ENCODE peak calls at places on chromosome 18, in nine cellular contexts. One of them, this sample, is unnamed.

GRCh38 chr18:32378705-32379104 is 92.0 kb downstream of the GAREM1 start:
- DNase-seq in astrocyte of the spinal cord: peak; percentile 38
- DNase-seq in skeletal muscle cell: peak; percentile 45
- DNase-seq in fibroblast of pulmonary artery: peak; percentile 80
- DNase-seq in AG04449: no peak
- DNase-seq in stomach: peak; percentile 75
- DNase-seq in hepatocyte: peak; percentile 61
- DNase-seq in SJSA1: no peak
- DNase-seq in MM.1S: no peak
- DNase-seq in this sample: peak; percentile 70

GRCh38 chr18:74596959-74597661 is 560 bp upstream of the ZNF407 start:
- DNase-seq in astrocyte of the spinal cord: peak; percentile 80
- DNase-seq in skeletal muscle cell: peak; percentile 31
- DNase-seq in fibroblast of pulmonary artery: peak; percentile 71
- DNase-seq in AG04449: no peak
- DNase-seq in stomach: peak; percentile 68
- DNase-seq in hepatocyte: peak; percentile 84
- DNase-seq in SJSA1: peak; percentile 77
- DNase-seq in MM.1S: peak; percentile 72
- DNase-seq in this sample: no peak

GRCh38 chr18:3177902-3178687 is 41.7 kb downstream of the MYOM1 start:
- DNase-seq in astrocyte of the spinal cord: no peak
- DNase-seq in skeletal muscle cell: no peak
- DNase-seq in fibroblast of pulmonary artery: peak; percentile 21
- DNase-seq in AG04449: no peak
- DNase-seq in stomach: peak; percentile 57
- DNase-seq in hepatocyte: no peak
- DNase-seq in SJSA1: no peak
- DNase-seq in MM.1S: peak; percentile 65
- DNase-seq in this sample: peak; percentile 22

GRCh38 chr18:54020971-54021370 is 203.5 kb downstream of the MBD2 start:
- DNase-seq in astrocyte of the spinal cord: no peak
- DNase-seq in skeletal muscle cell: no peak
- DNase-seq in fibroblast of pulmonary artery: no peak
- DNase-seq in AG04449: no peak
- DNase-seq in stomach: no peak
- DNase-seq in hepatocyte: no peak
- DNase-seq in SJSA1: no peak
- DNase-seq in MM.1S: no peak
- DNase-seq in this sample: no peak

GRCh38 chr18:13276530-13277520 is 58.3 kb downstream of the LDLRAD4 start:
- DNase-seq in astrocyte of the spinal cord: no peak
- DNase-seq in skeletal muscle cell: no peak
- DNase-seq in fibroblast of pulmonary artery: no peak
- DNase-seq in AG04449: no peak
- DNase-seq in stomach: no peak
- DNase-seq in hepatocyte: no peak
- DNase-seq in SJSA1: no peak
- DNase-seq in MM.1S: no peak
- DNase-seq in this sample: no peak

GRCh38 chr18:3441290-3441689 is 8.7 kb upstream of the TGIF1 start:
- DNase-seq in astrocyte of the spinal cord: peak; percentile 32
- DNase-seq in skeletal muscle cell: no peak
- DNase-seq in fibroblast of pulmonary artery: peak; percentile 51
- DNase-seq in AG04449: no peak
- DNase-seq in stomach: no peak
- DNase-seq in hepatocyte: peak; percentile 35
- DNase-seq in SJSA1: no peak
- DNase-seq in MM.1S: no peak
- DNase-seq in this sample: peak; percentile 55

GRCh38 chr18:78693429-78693828 is 286.2 kb upstream of the SALL3 start:
- DNase-seq in astrocyte of the spinal cord: no peak
- DNase-seq in skeletal muscle cell: no peak
- DNase-seq in fibroblast of pulmonary artery: no peak
- DNase-seq in AG04449: no peak
- DNase-seq in stomach: peak; percentile 14
- DNase-seq in hepatocyte: no peak
- DNase-seq in SJSA1: no peak
- DNase-seq in MM.1S: no peak
- DNase-seq in this sample: no peak

GRCh38 chr18:73948497-73948896 is 199.1 kb downstream of the FBXO15 start:
- DNase-seq in astrocyte of the spinal cord: peak; percentile 67
- DNase-seq in skeletal muscle cell: no peak
- DNase-seq in fibroblast of pulmonary artery: peak; percentile 42
- DNase-seq in AG04449: no peak
- DNase-seq in stomach: no peak
- DNase-seq in hepatocyte: no peak
- DNase-seq in SJSA1: no peak
- DNase-seq in MM.1S: no peak
- DNase-seq in this sample: no peak

GRCh38 chr18:55324166-55324565 is 263.8 kb downstream of the TCF4 start:
- DNase-seq in astrocyte of the spinal cord: no peak
- DNase-seq in skeletal muscle cell: no peak
- DNase-seq in fibroblast of pulmonary artery: no peak
- DNase-seq in AG04449: no peak
- DNase-seq in stomach: no peak
- DNase-seq in hepatocyte: no peak
- DNase-seq in SJSA1: no peak
- DNase-seq in MM.1S: no peak
- DNase-seq in this sample: no peak

GRCh38 chr18:55321268-55322175 is 266.5 kb downstream of the TCF4 start:
- DNase-seq in astrocyte of the spinal cord: peak; percentile 95
- DNase-seq in skeletal muscle cell: peak; percentile 82
- DNase-seq in fibroblast of pulmonary artery: peak; percentile 95
- DNase-seq in AG04449: no peak
- DNase-seq in stomach: peak; percentile 73
- DNase-seq in hepatocyte: peak; percentile 91
- DNase-seq in SJSA1: peak; percentile 88
- DNase-seq in MM.1S: peak; percentile 94
- DNase-seq in this sample: peak; percentile 54

GRCh38 chr18:55320399-55321255 is 267.4 kb downstream of the TCF4 start:
- DNase-seq in astrocyte of the spinal cord: peak; percentile 53
- DNase-seq in skeletal muscle cell: no peak
- DNase-seq in fibroblast of pulmonary artery: no peak
- DNase-seq in AG04449: no peak
- DNase-seq in stomach: no peak
- DNase-seq in hepatocyte: no peak
- DNase-seq in SJSA1: no peak
- DNase-seq in MM.1S: peak; percentile 54
- DNase-seq in this sample: no peak

GRCh38 chr18:55322176-55322735 is 265.7 kb downstream of the TCF4 start:
- DNase-seq in astrocyte of the spinal cord: peak; percentile 96
- DNase-seq in skeletal muscle cell: peak; percentile 91
- DNase-seq in fibroblast of pulmonary artery: peak; percentile 97
- DNase-seq in AG04449: peak; percentile 71
- DNase-seq in stomach: peak; percentile 49
- DNase-seq in hepatocyte: peak; percentile 85
- DNase-seq in SJSA1: peak; percentile 85
- DNase-seq in MM.1S: peak; percentile 93
- DNase-seq in this sample: peak; percentile 50

DNA sequence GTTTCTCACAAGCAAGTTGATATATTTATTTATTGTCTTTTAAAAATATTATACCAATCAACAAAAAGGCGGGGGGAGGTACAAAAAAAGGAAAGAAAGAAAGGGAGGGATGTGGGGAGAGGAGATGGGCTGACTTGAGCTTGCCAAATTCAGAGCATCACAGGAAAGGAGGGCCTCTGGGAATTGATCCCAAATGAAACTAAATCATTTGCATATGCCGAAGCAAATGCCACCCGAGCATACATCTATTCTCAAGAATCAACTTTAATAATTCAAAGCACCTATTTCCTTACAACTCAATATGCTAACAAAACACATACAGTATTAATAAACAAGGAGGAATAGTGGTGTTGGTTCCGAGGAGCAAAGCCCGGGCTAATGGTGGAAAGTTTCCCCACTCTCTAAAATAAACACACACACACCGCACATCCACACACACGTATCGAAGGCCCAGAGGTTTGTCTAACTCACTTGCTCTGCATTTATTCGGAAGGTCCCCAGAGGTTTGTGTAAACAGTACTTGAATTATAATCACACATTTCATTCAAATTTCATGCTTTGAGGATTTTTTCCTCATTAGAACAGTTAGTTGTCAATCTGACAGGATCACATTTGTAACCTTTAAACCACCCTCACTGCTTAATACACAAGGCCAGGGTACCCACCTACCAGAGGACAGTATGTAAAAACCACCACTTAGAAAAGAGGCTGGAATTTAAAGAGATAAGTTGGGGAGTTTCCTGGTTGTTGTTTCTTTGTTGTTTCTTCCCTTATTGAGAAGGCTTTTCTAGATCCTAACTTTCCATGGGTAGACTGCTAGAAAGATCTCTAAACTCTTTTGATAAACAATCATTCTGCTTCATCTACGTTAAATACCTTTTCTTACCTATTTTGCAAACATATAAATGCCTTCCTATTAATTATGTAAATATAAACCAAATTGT is 264.7 kb downstream of the TCF4 start:
- DNase-seq in astrocyte of the spinal cord: peak; percentile 47
- DNase-seq in skeletal muscle cell: no peak
- DNase-seq in fibroblast of pulmonary artery: peak; percentile 53
- DNase-seq in AG04449: no peak
- DNase-seq in stomach: no peak
- DNase-seq in hepatocyte: no peak
- DNase-seq in SJSA1: no peak
- DNase-seq in MM.1S: peak; percentile 24
- DNase-seq in this sample: no peak
- H3K4me3 ChIP-seq in astrocyte of the spinal cord: peak overlapping the region; percentile 13
- H3K4me3 ChIP-seq in skeletal muscle cell: peak overlapping the region; percentile 60
- H3K4me3 ChIP-seq in fibroblast of pulmonary artery: peak overlapping the region; percentile 68
- H3K4me3 ChIP-seq in AG04449: peak overlapping the region; percentile 33
- H3K4me3 ChIP-seq in stomach: peak overlapping the region; percentile 52
- H3K4me3 ChIP-seq in hepatocyte: peak overlapping the region; percentile 46
- H3K4me3 ChIP-seq in SJSA1: peak overlapping the region; percentile 41
- H3K4me3 ChIP-seq in MM.1S: peak overlapping the region; percentile 71
- H3K4me3 ChIP-seq in this sample: no peak overlapping the region

DNA sequence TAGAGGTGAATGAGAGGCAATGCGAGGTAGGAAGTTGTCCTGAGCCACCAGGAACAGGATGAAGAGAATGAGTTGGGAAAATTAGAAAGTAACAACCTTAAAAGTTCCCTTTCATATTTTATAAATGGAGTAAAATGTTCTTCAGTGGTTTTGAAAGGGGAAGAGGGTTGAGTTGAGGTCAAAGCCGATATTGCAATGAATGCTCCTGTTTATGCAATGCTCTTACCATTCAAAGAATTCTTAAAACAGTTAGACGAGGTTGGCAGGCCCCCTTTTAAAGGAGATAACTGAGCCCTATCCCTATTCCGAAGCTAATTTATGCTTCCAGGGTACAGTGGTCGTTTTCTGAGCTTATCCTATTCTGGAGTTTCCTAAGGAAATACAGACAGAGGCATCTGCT is 2110.3 kb upstream of the CELF4 start:
- DNase-seq in astrocyte of the spinal cord: no peak
- DNase-seq in skeletal muscle cell: no peak
- DNase-seq in fibroblast of pulmonary artery: peak; percentile 47
- DNase-seq in AG04449: no peak
- DNase-seq in stomach: no peak
- DNase-seq in hepatocyte: no peak
- DNase-seq in SJSA1: no peak
- DNase-seq in MM.1S: no peak
- DNase-seq in this sample: no peak
- H3K4me3 ChIP-seq in astrocyte of the spinal cord: no peak overlapping the region
- H3K4me3 ChIP-seq in skeletal muscle cell: no peak overlapping the region
- H3K4me3 ChIP-seq in fibroblast of pulmonary artery: no peak overlapping the region
- H3K4me3 ChIP-seq in AG04449: no peak overlapping the region
- H3K4me3 ChIP-seq in stomach: no peak overlapping the region
- H3K4me3 ChIP-seq in hepatocyte: no peak overlapping the region
- H3K4me3 ChIP-seq in SJSA1: no peak overlapping the region
- H3K4me3 ChIP-seq in MM.1S: no peak overlapping the region
- H3K4me3 ChIP-seq in this sample: no peak overlapping the region

GRCh38 chr18:58218111-58218510 is 174.1 kb downstream of the NEDD4L start:
- DNase-seq in astrocyte of the spinal cord: no peak
- DNase-seq in skeletal muscle cell: no peak
- DNase-seq in fibroblast of pulmonary artery: peak; percentile 50
- DNase-seq in AG04449: no peak
- DNase-seq in stomach: no peak
- DNase-seq in hepatocyte: no peak
- DNase-seq in SJSA1: no peak
- DNase-seq in MM.1S: no peak
- DNase-seq in this sample: no peak

GRCh38 chr18:58213931-58214431 is 170.0 kb downstream of the NEDD4L start:
- DNase-seq in astrocyte of the spinal cord: peak; percentile 51
- DNase-seq in skeletal muscle cell: no peak
- DNase-seq in fibroblast of pulmonary artery: no peak
- DNase-seq in AG04449: no peak
- DNase-seq in stomach: no peak
- DNase-seq in hepatocyte: no peak
- DNase-seq in SJSA1: peak; percentile 65
- DNase-seq in MM.1S: no peak
- DNase-seq in this sample: no peak

GRCh38 chr18:58213445-58213844 is 169.4 kb downstream of the NEDD4L start:
- DNase-seq in astrocyte of the spinal cord: peak; percentile 88
- DNase-seq in skeletal muscle cell: peak; percentile 71
- DNase-seq in fibroblast of pulmonary artery: peak; percentile 61
- DNase-seq in AG04449: peak; percentile 86
- DNase-seq in stomach: no peak
- DNase-seq in hepatocyte: no peak
- DNase-seq in SJSA1: peak; percentile 79
- DNase-seq in MM.1S: no peak
- DNase-seq in this sample: no peak

GRCh38 chr18:58215005-58215404 is 171.0 kb downstream of the NEDD4L start:
- DNase-seq in astrocyte of the spinal cord: no peak
- DNase-seq in skeletal muscle cell: no peak
- DNase-seq in fibroblast of pulmonary artery: no peak
- DNase-seq in AG04449: no peak
- DNase-seq in stomach: no peak
- DNase-seq in hepatocyte: no peak
- DNase-seq in SJSA1: no peak
- DNase-seq in MM.1S: no peak
- DNase-seq in this sample: peak; percentile 74

DNA sequence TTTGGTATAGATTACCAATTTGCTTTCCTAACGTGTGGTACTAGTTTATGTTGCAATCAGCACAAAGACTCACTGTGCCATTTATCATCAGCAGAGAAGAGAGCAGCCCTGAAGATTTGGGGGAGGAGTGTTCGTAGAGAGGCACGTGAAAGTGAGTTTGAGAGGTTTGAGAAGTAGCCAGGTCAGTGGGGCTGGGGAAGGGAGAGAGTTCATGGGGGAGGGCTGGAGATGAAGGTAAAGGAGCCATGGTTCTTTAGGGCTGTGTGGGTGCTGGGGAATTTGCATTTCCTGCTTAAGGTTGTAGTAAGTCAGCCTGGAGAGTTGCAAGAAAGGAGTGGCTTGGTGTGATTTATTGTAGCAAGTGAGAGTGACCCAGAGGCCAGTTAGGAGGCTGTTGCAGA is 172.0 kb downstream of the NEDD4L start:
- DNase-seq in astrocyte of the spinal cord: no peak
- DNase-seq in skeletal muscle cell: no peak
- DNase-seq in fibroblast of pulmonary artery: no peak
- DNase-seq in AG04449: no peak
- DNase-seq in stomach: no peak
- DNase-seq in hepatocyte: peak; percentile 47
- DNase-seq in SJSA1: no peak
- DNase-seq in MM.1S: no peak
- DNase-seq in this sample: peak; percentile 62
- H3K4me3 ChIP-seq in astrocyte of the spinal cord: no peak overlapping the region
- H3K4me3 ChIP-seq in skeletal muscle cell: no peak overlapping the region
- H3K4me3 ChIP-seq in fibroblast of pulmonary artery: no peak overlapping the region
- H3K4me3 ChIP-seq in AG04449: no peak overlapping the region
- H3K4me3 ChIP-seq in stomach: no peak overlapping the region
- H3K4me3 ChIP-seq in hepatocyte: no peak overlapping the region
- H3K4me3 ChIP-seq in SJSA1: no peak overlapping the region
- H3K4me3 ChIP-seq in MM.1S: no peak overlapping the region
- H3K4me3 ChIP-seq in this sample: no peak overlapping the region

GRCh38 chr18:62326646-62327348 is 1.7 kb downstream of the TNFRSF11A start:
- DNase-seq in astrocyte of the spinal cord: no peak
- DNase-seq in skeletal muscle cell: no peak
- DNase-seq in fibroblast of pulmonary artery: no peak
- DNase-seq in AG04449: no peak
- DNase-seq in stomach: no peak
- DNase-seq in hepatocyte: no peak
- DNase-seq in SJSA1: no peak
- DNase-seq in MM.1S: no peak
- DNase-seq in this sample: no peak

GRCh38 chr18:62325806-62326645 is 916 bp downstream of the TNFRSF11A start:
- DNase-seq in astrocyte of the spinal cord: no peak
- DNase-seq in skeletal muscle cell: no peak
- DNase-seq in fibroblast of pulmonary artery: peak; percentile 16
- DNase-seq in AG04449: no peak
- DNase-seq in stomach: no peak
- DNase-seq in hepatocyte: no peak
- DNase-seq in SJSA1: no peak
- DNase-seq in MM.1S: peak; percentile 27
- DNase-seq in this sample: peak; percentile 37

GRCh38 chr18:62323483-62324354 is 1.4 kb upstream of the TNFRSF11A start:
- DNase-seq in astrocyte of the spinal cord: no peak
- DNase-seq in skeletal muscle cell: no peak
- DNase-seq in fibroblast of pulmonary artery: no peak
- DNase-seq in AG04449: no peak
- DNase-seq in stomach: no peak
- DNase-seq in hepatocyte: no peak
- DNase-seq in SJSA1: no peak
- DNase-seq in MM.1S: no peak
- DNase-seq in this sample: no peak

GRCh38 chr18:62324917-62325805 is at the start of gene TNFRSF11A:
- DNase-seq in astrocyte of the spinal cord: no peak
- DNase-seq in skeletal muscle cell: no peak
- DNase-seq in fibroblast of pulmonary artery: no peak
- DNase-seq in AG04449: no peak
- DNase-seq in stomach: peak; percentile 77
- DNase-seq in hepatocyte: peak; percentile 83
- DNase-seq in SJSA1: no peak
- DNase-seq in MM.1S: peak; percentile 52
- DNase-seq in this sample: peak; percentile 74

DNA sequence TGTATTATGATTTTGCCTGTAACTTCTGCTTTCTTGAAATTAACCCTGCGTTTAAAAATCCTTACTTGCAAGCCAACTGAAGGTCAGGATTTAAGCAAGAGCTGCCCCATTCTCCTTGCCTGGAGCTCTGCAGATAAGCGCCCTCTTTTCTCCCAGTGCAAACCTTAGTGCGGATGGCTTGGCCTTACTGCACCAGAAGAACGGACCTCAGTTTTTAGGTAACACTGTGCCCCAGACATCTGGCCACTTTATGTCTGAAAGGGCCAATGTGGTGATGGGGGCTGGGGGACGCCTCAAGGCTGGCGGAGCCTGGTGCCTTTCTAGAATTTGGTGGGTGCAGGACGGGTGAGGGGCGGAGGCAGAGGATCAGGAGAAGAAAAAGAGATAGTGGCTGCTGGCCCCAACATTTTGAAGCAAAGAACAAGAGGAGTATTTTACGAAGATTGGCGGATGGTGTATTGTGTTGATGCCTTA is 718 bp upstream of the TNFRSF11A start:
- DNase-seq in astrocyte of the spinal cord: no peak
- DNase-seq in skeletal muscle cell: no peak
- DNase-seq in fibroblast of pulmonary artery: no peak
- DNase-seq in AG04449: no peak
- DNase-seq in stomach: no peak
- DNase-seq in hepatocyte: no peak
- DNase-seq in SJSA1: no peak
- DNase-seq in MM.1S: no peak
- DNase-seq in this sample: no peak
- H3K4me3 ChIP-seq in astrocyte of the spinal cord: no peak overlapping the region
- H3K4me3 ChIP-seq in skeletal muscle cell: no peak overlapping the region
- H3K4me3 ChIP-seq in fibroblast of pulmonary artery: no peak overlapping the region
- H3K4me3 ChIP-seq in AG04449: no peak overlapping the region
- H3K4me3 ChIP-seq in stomach: peak overlapping the region; percentile 65
- H3K4me3 ChIP-seq in hepatocyte: no peak overlapping the region
- H3K4me3 ChIP-seq in SJSA1: no peak overlapping the region
- H3K4me3 ChIP-seq in MM.1S: no peak overlapping the region
- H3K4me3 ChIP-seq in this sample: no peak overlapping the region

This sample was measured in small intestine.